ENCODE peak calls at places on chromosome 6, in four cellular contexts. Z, U, W and O are unnamed samples.
A peak's percentile ranks its signal among the peaks of the same experiment; 100 is the strongest.

GRCh38 chr6:16045238-16045637 is 83.6 kb upstream of the MYLIP start:
- DNase-seq in Z (no peak), U (no peak), W (no peak), O (no peak)

GRCh38 chr6:121652726-121653623 is 217.5 kb downstream of the GJA1 start:
- DNase-seq in Z (peak; percentile 14), U (no peak), W (no peak), O (no peak)

GRCh38 chr6:125945378-125946141 is 11.0 kb upstream of the HINT3 start:
- DNase-seq in Z (no peak), U (no peak), W (no peak), O (no peak)

GRCh38 chr6:28988536-28989415 is 16.3 kb downstream of the ZNF311 start:
- DNase-seq in Z (no peak), U (no peak), W (peak; percentile 43), O (peak; percentile 82)

GRCh38 chr6:7572213-7572943 is 17.6 kb upstream of the SNRNP48 start:
- DNase-seq in Z (no peak), U (no peak), W (no peak), O (no peak)

GRCh38 chr6:34469499-34469898 is 3.6 kb downstream of the PACSIN1 start:
- DNase-seq in Z (no peak), U (no peak), W (no peak), O (no peak)

GRCh38 chr6:127342296-127342945 is 988 bp downstream of the ECHDC1 start:
- DNase-seq in Z (peak; percentile 35), U (no peak), W (no peak), O (no peak)

GRCh38 chr6:138504764-138505689 is 5.7 kb upstream of the NHSL1 start:
- DNase-seq in Z (no peak), U (no peak), W (no peak), O (no peak)

GRCh38 chr6:122806290-122806689 is 17.2 kb downstream of the SMPDL3A start:
- DNase-seq in Z (no peak), U (no peak), W (no peak), O (no peak)

DNA sequence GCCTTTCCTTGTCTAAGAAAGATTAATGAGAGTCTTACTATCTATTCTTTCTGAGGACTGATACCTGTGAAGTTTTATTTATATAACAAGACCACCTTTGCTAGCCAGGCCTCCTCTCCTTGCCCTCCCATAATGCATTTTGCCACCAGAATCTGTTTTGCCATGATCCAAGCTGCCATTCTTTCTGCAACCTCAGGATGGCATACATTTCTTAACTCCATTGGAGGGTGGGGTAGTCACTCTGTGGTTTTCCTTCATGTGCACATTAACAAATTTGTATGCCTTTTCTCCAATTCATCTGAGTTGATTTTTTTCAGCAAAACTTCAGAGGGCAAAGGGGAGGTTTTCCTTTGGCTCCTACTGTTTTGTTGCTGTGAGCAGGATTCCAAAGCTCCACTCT is 26.4 kb upstream of the ENPP4 start:
- DNase-seq in Z (peak; percentile 9), U (no peak), W (no peak), O (no peak)
- TF ChIP-seq CTCF in Z (peak; percentile 19), U (no peak), W (peak; percentile 24), O (no peak)

GRCh38 chr6:79946242-79946641 is 1.1 kb downstream of the ELOVL4 start:
- DNase-seq in Z (peak; percentile 11), U (no peak), W (no peak), O (peak; percentile 42)
- TF ChIP-seq CTCF in Z (peak; percentile 17), U (no peak), W (no peak), O (peak; percentile 41)

DNA sequence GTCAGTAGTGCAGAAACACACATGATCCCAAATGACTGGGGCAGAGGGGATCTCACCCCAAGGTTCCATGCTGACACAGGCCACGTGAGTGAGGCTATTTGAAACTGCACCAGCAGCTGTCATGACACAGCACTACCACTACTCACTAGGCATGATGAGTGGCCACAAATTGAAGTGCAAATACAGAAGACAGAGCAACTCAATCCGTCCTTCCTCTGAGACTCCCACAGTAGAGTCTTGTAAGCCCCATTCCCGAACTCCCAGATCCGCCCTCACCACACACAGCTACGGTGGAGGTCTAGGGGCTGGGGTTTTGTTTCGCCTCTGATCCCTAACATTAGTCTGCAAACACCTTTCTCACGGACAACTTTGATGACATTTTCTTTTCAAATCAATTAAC is 113.3 kb upstream of the NUP153 start:
- DNase-seq in Z (no peak), U (no peak), W (no peak), O (no peak)
- TF ChIP-seq CTCF in Z (no peak), U (no peak), W (no peak), O (no peak)

GRCh38 chr6:156899532-156899931 is 122.4 kb downstream of the ARID1B start:
- DNase-seq in Z (no peak), U (no peak), W (no peak), O (no peak)
- TF ChIP-seq CTCF in Z (no peak), U (no peak), W (no peak), O (no peak)